ENCODE peak calls at places on chromosomes 5 and 9, in five cellular contexts. J is K562, D is IMR-90, U is MM.1S, Z is PC-9. R is an unnamed sample.

GRCh38 chr5:83099001-83099400 is 21.7 kb downstream of the XRCC4 start:
- DNase-seq in D (no peak), J (no peak), Z (no peak), U (no peak), R (no peak)

GRCh38 chr9:119375892-119376291 is 6.7 kb upstream of the BRINP1 start:
- DNase-seq in D (no peak), U (no peak), J (peak), Z (peak), R (peak)

GRCh38 chr5:136249678-136250266 is 56.8 kb upstream of the SMIM32 start:
- DNase-seq in J (peak), Z (peak), U (peak), D (peak), R (peak)

GRCh38 chr5:55597014-55597981 is 62.5 kb upstream of the PLPP1 start:
- DNase-seq in U (no peak), Z (no peak), J (no peak), D (peak), R (peak)

GRCh38 chr5:56625577-56625976 is 189.8 kb upstream of the MAP3K1 start:
- DNase-seq in J (no peak), Z (no peak), U (no peak), D (peak), R (peak)

GRCh38 chr9:35814106-35814840 is 569 bp downstream of the HINT2 start:
- DNase-seq in Z (peak), J (no peak), D (peak), U (peak), R (peak)

GRCh38 chr9:85038824-85039540 is 369.5 kb downstream of the NTRK2 start:
- DNase-seq in J (no peak), D (no peak), Z (no peak), U (no peak), R (no peak)

GRCh38 chr9:76704601-76705204 is 59.5 kb upstream of the PCA3 start:
- DNase-seq in U (peak), Z (peak), J (peak), D (peak), R (peak)

GRCh38 chr9:74282526-74283253 is 214.4 kb upstream of the RORB start:
- DNase-seq in D (no peak), U (peak), Z (no peak), J (no peak), R (no peak)

DNA sequence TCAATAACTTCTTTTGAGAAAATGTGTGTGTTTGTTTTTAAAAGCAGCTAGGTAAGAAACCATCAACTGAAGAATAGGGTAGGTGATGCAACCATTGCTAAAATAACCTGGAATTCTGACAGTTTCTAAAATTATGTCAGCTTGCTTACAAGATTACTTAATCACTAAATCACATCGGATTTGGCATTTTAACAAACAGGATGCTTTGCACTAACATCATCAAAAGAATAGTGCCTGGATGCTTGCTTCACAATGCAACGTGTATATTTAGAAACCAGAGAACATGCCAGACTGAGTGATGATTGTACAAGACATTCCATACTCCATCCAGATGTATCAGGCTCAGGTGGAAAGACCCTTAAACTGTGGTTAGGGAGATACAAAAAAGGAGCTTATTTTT is 43.9 kb downstream of the PAM start:
- DNase-seq in U (no peak), Z (no peak), D (no peak), J (no peak), R (no peak)
- H3K4me2 ChIP-seq in U (no peak), Z (no peak), D (no peak), J (no peak), R (no peak)

GRCh38 chr5:170640731-170641588 is 137.1 kb downstream of the KCNIP1 start:
- DNase-seq in J (no peak), D (no peak), U (no peak), Z (no peak), R (no peak)
- H2AFZ ChIP-seq in J (no peak), D (no peak), U (no peak), Z (no peak), R (no peak)

DNA sequence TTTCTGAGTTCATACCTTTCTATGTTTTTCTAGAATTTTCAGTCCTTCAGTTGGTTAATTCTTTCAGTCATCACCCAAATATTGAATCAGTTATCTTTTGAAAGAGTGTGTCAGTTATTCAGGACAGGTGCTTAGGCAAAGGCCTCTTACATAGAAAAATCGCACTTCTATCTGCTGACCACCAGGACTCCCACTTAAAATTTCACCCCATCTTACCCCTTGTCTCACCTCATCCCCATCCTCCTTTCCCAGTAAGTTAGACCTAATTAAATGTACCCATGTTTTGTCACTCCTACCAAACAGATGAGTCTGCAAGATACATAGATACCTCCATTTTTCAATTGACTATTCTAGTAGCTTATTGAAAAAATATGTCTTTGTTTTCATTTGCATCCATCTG is 159.9 kb upstream of the PIK3R1 start:
- DNase-seq in D (no peak), U (no peak), Z (no peak), J (no peak), R (no peak)
- TF ChIP-seq CTCF in D (no peak), U (peak), Z (no peak), J (no peak), R (no peak)

DNA sequence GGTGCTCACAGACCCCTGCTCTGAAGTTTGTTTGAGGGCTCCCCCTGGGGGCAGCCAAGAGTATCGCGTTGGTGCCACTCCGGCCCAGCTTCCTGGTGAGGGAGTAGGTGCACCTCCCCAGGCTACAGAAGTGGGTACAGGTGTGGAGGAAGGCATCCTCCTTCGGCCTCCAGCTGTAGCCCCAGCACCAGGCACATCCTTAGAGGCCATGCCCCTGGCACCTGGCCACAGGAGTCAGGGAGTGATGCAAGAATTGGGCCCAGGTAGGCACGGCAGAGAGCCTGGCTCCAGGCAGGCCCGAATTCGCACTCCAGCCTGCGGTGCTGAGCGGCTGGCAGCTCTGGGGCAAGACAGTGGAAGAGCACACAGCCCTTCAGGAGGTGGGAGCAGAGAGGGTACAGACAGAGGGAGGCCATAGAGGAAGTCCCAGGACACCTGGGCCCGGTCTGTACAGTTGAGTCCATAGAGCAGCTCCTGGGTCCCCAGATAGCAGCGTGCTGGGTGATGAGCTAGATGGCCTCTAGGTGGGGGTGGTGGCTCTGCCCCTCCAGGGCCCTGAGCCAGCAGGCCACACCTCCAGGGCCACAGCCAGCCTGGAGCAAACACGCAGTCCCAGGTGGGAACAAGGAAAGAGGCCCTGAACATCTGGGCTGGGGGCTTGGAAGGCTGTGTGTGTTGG is 2.4 kb downstream of the SAPCD2 start:
- DNase-seq in D (peak), U (peak), J (peak), Z (peak), R (peak)
- H3K4me2 ChIP-seq in D (no peak), U (peak), J (peak), Z (peak), R (peak)